ENCODE peak calls at places on chromosome 19, in eight cellular contexts. One of them, this sample, is unnamed.

GRCh38 chr19:45113628-45114027 is 20.6 kb downstream of the PPP1R37 start:
- DNase-seq in posterior cingulate gyrus: no peak
- DNase-seq in tibial nerve: no peak
- DNase-seq in psoas muscle: no peak
- DNase-seq in activated gamma-delta T cell treated with Interleukin-2 at 50 U/mL for 16 hours: no peak
- DNase-seq in HFF-Myc: no peak
- DNase-seq in choroid plexus epithelial cell: no peak
- DNase-seq in T follicular helper cell: no peak
- DNase-seq in this sample: no peak

GRCh38 chr19:46080561-46080960 is 39.8 kb upstream of the IGFL4 start:
- DNase-seq in posterior cingulate gyrus: no peak
- DNase-seq in tibial nerve: no peak
- DNase-seq in psoas muscle: no peak
- DNase-seq in activated gamma-delta T cell treated with Interleukin-2 at 50 U/mL for 16 hours: no peak
- DNase-seq in HFF-Myc: no peak
- DNase-seq in choroid plexus epithelial cell: peak
- DNase-seq in T follicular helper cell: no peak
- DNase-seq in this sample: no peak

GRCh38 chr19:55165952-55166529 is 372 bp downstream of the DNAAF3 start:
- DNase-seq in posterior cingulate gyrus: no peak
- DNase-seq in tibial nerve: no peak
- DNase-seq in psoas muscle: peak
- DNase-seq in activated gamma-delta T cell treated with Interleukin-2 at 50 U/mL for 16 hours: peak
- DNase-seq in HFF-Myc: no peak
- DNase-seq in choroid plexus epithelial cell: peak
- DNase-seq in T follicular helper cell: peak
- DNase-seq in this sample: no peak

GRCh38 chr19:28436320-28436719 is 776.6 kb downstream of the UQCRFS1 start:
- DNase-seq in posterior cingulate gyrus: no peak
- DNase-seq in tibial nerve: no peak
- DNase-seq in psoas muscle: no peak
- DNase-seq in activated gamma-delta T cell treated with Interleukin-2 at 50 U/mL for 16 hours: no peak
- DNase-seq in HFF-Myc: no peak
- DNase-seq in choroid plexus epithelial cell: no peak
- DNase-seq in T follicular helper cell: no peak
- DNase-seq in this sample: no peak

GRCh38 chr19:45130888-45131615 is 29.7 kb downstream of the NKPD1 start:
- DNase-seq in posterior cingulate gyrus: peak
- DNase-seq in tibial nerve: no peak
- DNase-seq in psoas muscle: no peak
- DNase-seq in activated gamma-delta T cell treated with Interleukin-2 at 50 U/mL for 16 hours: no peak
- DNase-seq in HFF-Myc: no peak
- DNase-seq in choroid plexus epithelial cell: peak
- DNase-seq in T follicular helper cell: no peak
- DNase-seq in this sample: no peak

GRCh38 chr19:39843919-39844793 is 2.0 kb downstream of the FBL start:
- DNase-seq in posterior cingulate gyrus: no peak
- DNase-seq in tibial nerve: peak
- DNase-seq in psoas muscle: no peak
- DNase-seq in activated gamma-delta T cell treated with Interleukin-2 at 50 U/mL for 16 hours: peak
- DNase-seq in HFF-Myc: no peak
- DNase-seq in choroid plexus epithelial cell: peak
- DNase-seq in T follicular helper cell: no peak
- DNase-seq in this sample: no peak

GRCh38 chr19:2423913-2424685 is 3.3 kb downstream of the TIMM13 start:
- DNase-seq in posterior cingulate gyrus: no peak
- DNase-seq in tibial nerve: no peak
- DNase-seq in psoas muscle: peak
- DNase-seq in activated gamma-delta T cell treated with Interleukin-2 at 50 U/mL for 16 hours: no peak
- DNase-seq in HFF-Myc: no peak
- DNase-seq in choroid plexus epithelial cell: no peak
- DNase-seq in T follicular helper cell: no peak
- DNase-seq in this sample: no peak

GRCh38 chr19:55495646-55496349 is 7.6 kb downstream of the SSC5D start:
- DNase-seq in posterior cingulate gyrus: no peak
- DNase-seq in tibial nerve: no peak
- DNase-seq in psoas muscle: no peak
- DNase-seq in activated gamma-delta T cell treated with Interleukin-2 at 50 U/mL for 16 hours: no peak
- DNase-seq in HFF-Myc: no peak
- DNase-seq in choroid plexus epithelial cell: no peak
- DNase-seq in T follicular helper cell: no peak
- DNase-seq in this sample: no peak

GRCh38 chr19:39154626-39155100 is 29.1 kb downstream of the PAK4 start:
- DNase-seq in posterior cingulate gyrus: no peak
- DNase-seq in tibial nerve: no peak
- DNase-seq in psoas muscle: no peak
- DNase-seq in activated gamma-delta T cell treated with Interleukin-2 at 50 U/mL for 16 hours: no peak
- DNase-seq in HFF-Myc: no peak
- DNase-seq in choroid plexus epithelial cell: peak
- DNase-seq in T follicular helper cell: no peak
- DNase-seq in this sample: no peak

GRCh38 chr19:7903244-7904073 is at the start of gene MAP2K7:
- DNase-seq in posterior cingulate gyrus: peak
- DNase-seq in tibial nerve: peak
- DNase-seq in psoas muscle: peak
- DNase-seq in activated gamma-delta T cell treated with Interleukin-2 at 50 U/mL for 16 hours: peak
- DNase-seq in HFF-Myc: peak
- DNase-seq in choroid plexus epithelial cell: peak
- DNase-seq in T follicular helper cell: peak
- DNase-seq in this sample: peak

GRCh38 chr19:17654993-17655392 is 33.2 kb downstream of the UNC13A start:
- DNase-seq in posterior cingulate gyrus: no peak
- DNase-seq in tibial nerve: no peak
- DNase-seq in psoas muscle: peak
- DNase-seq in activated gamma-delta T cell treated with Interleukin-2 at 50 U/mL for 16 hours: no peak
- DNase-seq in HFF-Myc: no peak
- DNase-seq in choroid plexus epithelial cell: no peak
- DNase-seq in T follicular helper cell: no peak
- DNase-seq in this sample: no peak

GRCh38 chr19:38676878-38677646 is 29.6 kb downstream of the ACTN4 start:
- DNase-seq in posterior cingulate gyrus: no peak
- DNase-seq in tibial nerve: no peak
- DNase-seq in psoas muscle: peak
- DNase-seq in activated gamma-delta T cell treated with Interleukin-2 at 50 U/mL for 16 hours: no peak
- DNase-seq in HFF-Myc: no peak
- DNase-seq in choroid plexus epithelial cell: no peak
- DNase-seq in T follicular helper cell: no peak
- DNase-seq in this sample: no peak

GRCh38 chr19:45994989-45995714 is at the start of gene CCDC61:
- DNase-seq in posterior cingulate gyrus: peak
- DNase-seq in tibial nerve: peak
- DNase-seq in psoas muscle: peak
- DNase-seq in activated gamma-delta T cell treated with Interleukin-2 at 50 U/mL for 16 hours: peak
- DNase-seq in HFF-Myc: peak
- DNase-seq in choroid plexus epithelial cell: peak
- DNase-seq in T follicular helper cell: peak
- DNase-seq in this sample: peak

GRCh38 chr19:54158812-54159351 is 639 bp downstream of the LENG1 start:
- DNase-seq in posterior cingulate gyrus: no peak
- DNase-seq in tibial nerve: no peak
- DNase-seq in psoas muscle: no peak
- DNase-seq in activated gamma-delta T cell treated with Interleukin-2 at 50 U/mL for 16 hours: no peak
- DNase-seq in HFF-Myc: no peak
- DNase-seq in choroid plexus epithelial cell: peak
- DNase-seq in T follicular helper cell: no peak
- DNase-seq in this sample: no peak

GRCh38 chr19:55392820-55393219 is 7.1 kb downstream of the RPL28 start:
- DNase-seq in posterior cingulate gyrus: no peak
- DNase-seq in tibial nerve: no peak
- DNase-seq in psoas muscle: no peak
- DNase-seq in activated gamma-delta T cell treated with Interleukin-2 at 50 U/mL for 16 hours: no peak
- DNase-seq in HFF-Myc: no peak
- DNase-seq in choroid plexus epithelial cell: no peak
- DNase-seq in T follicular helper cell: no peak
- DNase-seq in this sample: no peak

GRCh38 chr19:6416658-6417405 is 7.8 kb downstream of the KHSRP start:
- DNase-seq in posterior cingulate gyrus: no peak
- DNase-seq in tibial nerve: no peak
- DNase-seq in psoas muscle: peak
- DNase-seq in activated gamma-delta T cell treated with Interleukin-2 at 50 U/mL for 16 hours: no peak
- DNase-seq in HFF-Myc: no peak
- DNase-seq in choroid plexus epithelial cell: no peak
- DNase-seq in T follicular helper cell: no peak
- DNase-seq in this sample: no peak

GRCh38 chr19:4089400-4089908 is 22.8 kb upstream of the ZBTB7A start:
- DNase-seq in posterior cingulate gyrus: no peak
- DNase-seq in tibial nerve: no peak
- DNase-seq in psoas muscle: peak
- DNase-seq in activated gamma-delta T cell treated with Interleukin-2 at 50 U/mL for 16 hours: peak
- DNase-seq in HFF-Myc: no peak
- DNase-seq in choroid plexus epithelial cell: no peak
- DNase-seq in T follicular helper cell: no peak
- DNase-seq in this sample: peak

GRCh38 chr19:48992571-48993174 is 436 bp downstream of the GYS1 start:
- DNase-seq in posterior cingulate gyrus: no peak
- DNase-seq in tibial nerve: no peak
- DNase-seq in psoas muscle: no peak
- DNase-seq in activated gamma-delta T cell treated with Interleukin-2 at 50 U/mL for 16 hours: no peak
- DNase-seq in HFF-Myc: no peak
- DNase-seq in choroid plexus epithelial cell: no peak
- DNase-seq in T follicular helper cell: no peak
- DNase-seq in this sample: no peak

GRCh38 chr19:12937243-12938053 is 961 bp upstream of the CALR start:
- DNase-seq in posterior cingulate gyrus: no peak
- DNase-seq in tibial nerve: peak
- DNase-seq in psoas muscle: no peak
- DNase-seq in activated gamma-delta T cell treated with Interleukin-2 at 50 U/mL for 16 hours: no peak
- DNase-seq in HFF-Myc: no peak
- DNase-seq in choroid plexus epithelial cell: no peak
- DNase-seq in T follicular helper cell: no peak
- DNase-seq in this sample: no peak

GRCh38 chr19:21460686-21461085 is 44.7 kb upstream of the ZNF429 start:
- DNase-seq in posterior cingulate gyrus: no peak
- DNase-seq in tibial nerve: no peak
- DNase-seq in psoas muscle: no peak
- DNase-seq in activated gamma-delta T cell treated with Interleukin-2 at 50 U/mL for 16 hours: no peak
- DNase-seq in HFF-Myc: no peak
- DNase-seq in choroid plexus epithelial cell: no peak
- DNase-seq in T follicular helper cell: no peak
- DNase-seq in this sample: no peak

GRCh38 chr19:16069813-16070365 is 6.4 kb upstream of the TPM4 start:
- DNase-seq in posterior cingulate gyrus: no peak
- DNase-seq in tibial nerve: no peak
- DNase-seq in psoas muscle: no peak
- DNase-seq in activated gamma-delta T cell treated with Interleukin-2 at 50 U/mL for 16 hours: no peak
- DNase-seq in HFF-Myc: no peak
- DNase-seq in choroid plexus epithelial cell: no peak
- DNase-seq in T follicular helper cell: no peak
- DNase-seq in this sample: no peak

GRCh38 chr19:20662421-20663105 is 1.2 kb upstream of the ZNF626 start:
- DNase-seq in posterior cingulate gyrus: no peak
- DNase-seq in tibial nerve: no peak
- DNase-seq in psoas muscle: peak
- DNase-seq in activated gamma-delta T cell treated with Interleukin-2 at 50 U/mL for 16 hours: no peak
- DNase-seq in HFF-Myc: no peak
- DNase-seq in choroid plexus epithelial cell: no peak
- DNase-seq in T follicular helper cell: no peak
- DNase-seq in this sample: no peak

GRCh38 chr19:13834308-13834790 is 39.1 kb downstream of the ZSWIM4 start:
- DNase-seq in posterior cingulate gyrus: no peak
- DNase-seq in tibial nerve: no peak
- DNase-seq in psoas muscle: no peak
- DNase-seq in activated gamma-delta T cell treated with Interleukin-2 at 50 U/mL for 16 hours: no peak
- DNase-seq in HFF-Myc: no peak
- DNase-seq in choroid plexus epithelial cell: peak
- DNase-seq in T follicular helper cell: no peak
- DNase-seq in this sample: no peak

GRCh38 chr19:43467730-43468129 is 2.3 kb upstream of the LYPD3 start:
- DNase-seq in posterior cingulate gyrus: no peak
- DNase-seq in tibial nerve: no peak
- DNase-seq in psoas muscle: no peak
- DNase-seq in activated gamma-delta T cell treated with Interleukin-2 at 50 U/mL for 16 hours: no peak
- DNase-seq in HFF-Myc: peak
- DNase-seq in choroid plexus epithelial cell: peak
- DNase-seq in T follicular helper cell: no peak
- DNase-seq in this sample: no peak

GRCh38 chr19:47486900-47487299 is 2.9 kb upstream of the KPTN start:
- DNase-seq in posterior cingulate gyrus: no peak
- DNase-seq in tibial nerve: no peak
- DNase-seq in psoas muscle: peak
- DNase-seq in activated gamma-delta T cell treated with Interleukin-2 at 50 U/mL for 16 hours: no peak
- DNase-seq in HFF-Myc: no peak
- DNase-seq in choroid plexus epithelial cell: no peak
- DNase-seq in T follicular helper cell: no peak
- DNase-seq in this sample: no peak

GRCh38 chr19:15101479-15102082 is 5.6 kb upstream of the SYDE1 start:
- DNase-seq in posterior cingulate gyrus: no peak
- DNase-seq in tibial nerve: peak
- DNase-seq in psoas muscle: no peak
- DNase-seq in activated gamma-delta T cell treated with Interleukin-2 at 50 U/mL for 16 hours: peak
- DNase-seq in HFF-Myc: no peak
- DNase-seq in choroid plexus epithelial cell: peak
- DNase-seq in T follicular helper cell: peak
- DNase-seq in this sample: peak

GRCh38 chr19:58228584-58229254 is at the start of gene ZNF544:
- DNase-seq in posterior cingulate gyrus: peak
- DNase-seq in tibial nerve: peak
- DNase-seq in psoas muscle: peak
- DNase-seq in activated gamma-delta T cell treated with Interleukin-2 at 50 U/mL for 16 hours: peak
- DNase-seq in HFF-Myc: peak
- DNase-seq in choroid plexus epithelial cell: peak
- DNase-seq in T follicular helper cell: peak
- DNase-seq in this sample: peak

GRCh38 chr19:35712910-35713845 is 4.6 kb upstream of the KMT2B start:
- DNase-seq in posterior cingulate gyrus: no peak
- DNase-seq in tibial nerve: no peak
- DNase-seq in psoas muscle: no peak
- DNase-seq in activated gamma-delta T cell treated with Interleukin-2 at 50 U/mL for 16 hours: no peak
- DNase-seq in HFF-Myc: no peak
- DNase-seq in choroid plexus epithelial cell: no peak
- DNase-seq in T follicular helper cell: no peak
- DNase-seq in this sample: peak

GRCh38 chr19:41734585-41734984 is 20.7 kb upstream of the CEACAM6 start:
- DNase-seq in posterior cingulate gyrus: no peak
- DNase-seq in tibial nerve: no peak
- DNase-seq in psoas muscle: no peak
- DNase-seq in activated gamma-delta T cell treated with Interleukin-2 at 50 U/mL for 16 hours: no peak
- DNase-seq in HFF-Myc: no peak
- DNase-seq in choroid plexus epithelial cell: no peak
- DNase-seq in T follicular helper cell: no peak
- DNase-seq in this sample: no peak

GRCh38 chr19:1173160-1173844 is 766 bp downstream of the SBNO2 start:
- DNase-seq in posterior cingulate gyrus: no peak
- DNase-seq in tibial nerve: no peak
- DNase-seq in psoas muscle: peak
- DNase-seq in activated gamma-delta T cell treated with Interleukin-2 at 50 U/mL for 16 hours: no peak
- DNase-seq in HFF-Myc: no peak
- DNase-seq in choroid plexus epithelial cell: no peak
- DNase-seq in T follicular helper cell: no peak
- DNase-seq in this sample: no peak

GRCh38 chr19:31346660-31347059 is 2.6 kb downstream of the TSHZ3 start:
- DNase-seq in posterior cingulate gyrus: no peak
- DNase-seq in tibial nerve: no peak
- DNase-seq in psoas muscle: no peak
- DNase-seq in activated gamma-delta T cell treated with Interleukin-2 at 50 U/mL for 16 hours: no peak
- DNase-seq in HFF-Myc: no peak
- DNase-seq in choroid plexus epithelial cell: no peak
- DNase-seq in T follicular helper cell: no peak
- DNase-seq in this sample: no peak

GRCh38 chr19:50695251-50696064 is 24.1 kb downstream of the SHANK1 start:
- DNase-seq in posterior cingulate gyrus: no peak
- DNase-seq in tibial nerve: no peak
- DNase-seq in psoas muscle: peak
- DNase-seq in activated gamma-delta T cell treated with Interleukin-2 at 50 U/mL for 16 hours: peak
- DNase-seq in HFF-Myc: no peak
- DNase-seq in choroid plexus epithelial cell: no peak
- DNase-seq in T follicular helper cell: no peak
- DNase-seq in this sample: peak

GRCh38 chr19:38557205-38557799 is 60.5 kb downstream of the MAP4K1 start:
- DNase-seq in posterior cingulate gyrus: no peak
- DNase-seq in tibial nerve: no peak
- DNase-seq in psoas muscle: peak
- DNase-seq in activated gamma-delta T cell treated with Interleukin-2 at 50 U/mL for 16 hours: peak
- DNase-seq in HFF-Myc: no peak
- DNase-seq in choroid plexus epithelial cell: no peak
- DNase-seq in T follicular helper cell: no peak
- DNase-seq in this sample: peak

GRCh38 chr19:56097306-56097705 is 23.8 kb downstream of the ZNF787 start:
- DNase-seq in posterior cingulate gyrus: no peak
- DNase-seq in tibial nerve: no peak
- DNase-seq in psoas muscle: no peak
- DNase-seq in activated gamma-delta T cell treated with Interleukin-2 at 50 U/mL for 16 hours: no peak
- DNase-seq in HFF-Myc: no peak
- DNase-seq in choroid plexus epithelial cell: no peak
- DNase-seq in T follicular helper cell: no peak
- DNase-seq in this sample: no peak